ENCODE peak calls at places on chromosomes 12 and 14, in five cellular contexts. Q, M, E, O and P are unnamed samples.

GRCh38 chr14:50335989-50336391 is 23.9 kb downstream of the DMAC2L start:
- DNase-seq in Q (no peak), M (no peak), E (no peak), O (peak), P (no peak)

GRCh38 chr12:131893605-131894312 is 663 bp upstream of the ULK1 start:
- DNase-seq in Q (no peak), M (no peak), E (no peak), O (no peak), P (no peak)

GRCh38 chr14:83384253-83384652 is 1850.6 kb upstream of the SEL1L start:
- DNase-seq in Q (no peak), M (no peak), E (no peak), O (no peak), P (no peak)

GRCh38 chr12:131132118-131132892 is 178.6 kb downstream of the ADGRD1 start:
- DNase-seq in Q (no peak), M (peak), E (peak), O (peak), P (peak)

GRCh38 chr14:52272375-52272774 is 4.9 kb downstream of the PTGDR start:
- DNase-seq in Q (no peak), M (no peak), E (peak), O (peak), P (no peak)

GRCh38 chr14:105865904-105866840 is 339.8 kb downstream of the TMEM121 start:
- DNase-seq in Q (no peak), M (no peak), E (no peak), O (no peak), P (no peak)

GRCh38 chr12:105922670-105923102 is 216.1 kb downstream of the NUAK1 start:
- DNase-seq in Q (no peak), M (no peak), E (peak), O (peak), P (peak)

GRCh38 chr12:122518908-122519307 is 7.8 kb downstream of the RSRC2 start:
- DNase-seq in Q (no peak), M (no peak), E (no peak), O (no peak), P (no peak)

GRCh38 chr14:51789631-51790030 is 70.8 kb upstream of the GNG2 start:
- DNase-seq in Q (no peak), M (no peak), E (no peak), O (no peak), P (no peak)

GRCh38 chr12:41286426-41286825 is 98.3 kb downstream of the PDZRN4 start:
- DNase-seq in Q (no peak), M (no peak), E (no peak), O (peak), P (no peak)

GRCh38 chr12:28966049-28966778 is 182.9 kb upstream of the FAR2 start:
- DNase-seq in Q (no peak), M (no peak), E (no peak), O (no peak), P (no peak)

GRCh38 chr12:5648692-5649338 is 216.9 kb downstream of the NTF3 start:
- DNase-seq in Q (no peak), M (no peak), E (peak), O (peak), P (peak)

GRCh38 chr14:64423987-64424386 is 35.8 kb downstream of the MTHFD1 start:
- DNase-seq in Q (no peak), M (no peak), E (peak), O (no peak), P (no peak)

GRCh38 chr14:75885829-75886228 is 96.0 kb downstream of the TGFB3 start:
- DNase-seq in Q (peak), M (no peak), E (peak), O (no peak), P (no peak)

GRCh38 chr12:29041621-29042020 is 107.5 kb upstream of the FAR2 start:
- DNase-seq in Q (peak), M (no peak), E (peak), O (no peak), P (peak)